ENCODE peak calls at places on chromosomes 3 and 15, in four cellular contexts. C is body of pancreas, N is HCT116, V is sigmoid colon. P is an unnamed sample.

GRCh38 chr3:190722181-190722905 is 140.2 kb downstream of the GMNC start:
- DNase-seq in C (no peak), N (no peak), V (no peak), P (no peak)

GRCh38 chr3:30659270-30660127 is 53.1 kb downstream of the TGFBR2 start:
- DNase-seq in C (no peak), N (peak; percentile 84), V (no peak), P (peak; percentile 90)

GRCh38 chr15:81296673-81297072 is 27.3 kb downstream of the STARD5 start:
- DNase-seq in C (peak; percentile 22), N (no peak), V (peak; percentile 73), P (no peak)

GRCh38 chr3:133547432-133548041 is 25.9 kb upstream of the CDV3 start:
- DNase-seq in C (peak; percentile 87), N (no peak), V (peak; percentile 68), P (peak; percentile 46)

GRCh38 chr3:183031826-183032225 is 51.5 kb upstream of the DCUN1D1 start:
- DNase-seq in C (no peak), N (no peak), V (no peak), P (no peak)

GRCh38 chr3:166248784-166249183 is 411.6 kb upstream of the BCHE start:
- DNase-seq in C (no peak), N (no peak), V (no peak), P (peak; percentile 34)

GRCh38 chr3:188772886-188773285 is 398.9 kb upstream of the TPRG1 start:
- DNase-seq in C (peak; percentile 79), N (no peak), V (no peak), P (no peak)

GRCh38 chr3:87147562-87147961 is 79.5 kb upstream of the CHMP2B start:
- DNase-seq in C (no peak), N (no peak), V (no peak), P (no peak)

GRCh38 chr3:53238051-53238850 is 17.6 kb downstream of the TKT start:
- DNase-seq in C (peak; percentile 64), N (peak; percentile 60), V (no peak), P (peak; percentile 89)

GRCh38 chr15:29835301-29835700 is 13.0 kb upstream of the TJP1 start:
- DNase-seq in C (no peak), N (no peak), V (no peak), P (no peak)

GRCh38 chr3:50961361-50961760 is 286.6 kb downstream of the DOCK3 start:
- DNase-seq in C (no peak), N (no peak), V (no peak), P (no peak)

GRCh38 chr3:16484216-16484615 is 29.3 kb downstream of the RFTN1 start:
- DNase-seq in C (peak; percentile 25), N (no peak), V (peak; percentile 85), P (no peak)

GRCh38 chr3:16481570-16481897 is 32.0 kb downstream of the RFTN1 start:
- DNase-seq in C (no peak), N (no peak), V (no peak), P (no peak)

GRCh38 chr3:16482194-16482769 is 31.2 kb downstream of the RFTN1 start:
- DNase-seq in C (no peak), N (no peak), V (no peak), P (no peak)

GRCh38 chr3:16480861-16481569 is 32.5 kb downstream of the RFTN1 start:
- DNase-seq in C (no peak), N (no peak), V (no peak), P (peak; percentile 61)

DNA sequence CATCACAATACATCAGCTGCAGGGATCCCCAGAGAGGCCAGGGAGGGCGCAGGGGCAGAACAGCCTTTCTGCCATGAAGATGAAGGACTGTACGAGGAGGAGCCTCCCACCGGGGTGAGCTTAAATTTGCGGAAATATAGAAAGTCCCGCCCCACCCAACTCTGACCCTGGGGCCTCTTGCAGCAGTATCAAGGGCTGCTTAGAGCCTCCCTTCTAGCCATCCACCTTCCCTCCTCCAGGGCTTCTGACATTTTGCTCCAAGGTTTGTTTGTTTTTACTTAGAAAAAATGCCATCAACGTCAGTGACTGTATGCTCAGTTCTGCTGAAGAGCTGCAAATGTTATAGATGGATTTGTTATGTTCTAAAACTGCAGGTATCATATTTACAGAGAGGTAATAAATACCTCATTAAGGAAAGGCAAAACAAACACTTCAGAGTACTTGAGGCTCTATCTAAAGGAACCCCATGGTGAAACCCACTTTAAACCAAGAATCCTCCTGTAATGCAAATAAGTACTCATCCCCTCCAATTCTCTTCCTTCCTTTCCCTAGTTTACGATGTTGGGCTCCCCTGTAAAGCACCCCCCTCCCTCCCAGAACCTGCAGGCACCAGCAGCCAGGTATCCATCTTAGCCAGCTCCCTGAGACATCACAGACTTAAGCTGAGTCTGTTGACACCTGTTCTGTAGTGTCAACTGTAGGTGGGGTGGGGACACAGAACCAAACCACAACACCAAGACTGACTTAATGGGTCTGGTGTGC is 30.5 kb downstream of the RFTN1 start:
- DNase-seq in C (no peak), N (no peak), V (no peak), P (no peak)
- H3K4me1 ChIP-seq in C (peaks cover 10% of the 10 kb centered on the region), N (no peaks in the 10 kb centered on the region), V (peaks cover 30% of the 10 kb centered on the region), P (peaks cover 13% of the 10 kb centered on the region)

DNA sequence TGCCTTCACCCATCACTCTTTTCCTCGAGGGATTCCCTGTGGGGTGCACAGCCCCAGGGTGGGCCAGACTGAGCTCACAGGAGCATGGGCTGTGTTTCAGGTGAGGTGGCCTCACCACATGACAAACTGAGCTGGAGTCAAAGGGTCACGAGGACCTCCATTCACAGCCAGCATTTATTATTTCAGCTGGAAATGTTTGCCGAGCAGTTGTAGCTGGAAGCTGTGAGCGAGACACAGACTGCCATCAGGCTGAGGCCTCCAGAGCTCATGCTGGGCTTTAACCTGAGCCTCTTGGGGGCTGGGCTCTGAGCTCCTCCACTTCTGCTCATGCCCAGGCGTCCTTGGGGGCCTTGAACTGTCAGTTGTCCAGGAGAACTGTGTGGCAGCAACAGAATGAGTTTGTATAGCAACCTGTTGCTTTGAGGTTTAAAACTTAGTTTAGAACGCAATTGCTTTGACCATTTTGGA is 57.5 kb downstream of the FLNB start:
- DNase-seq in C (peak; percentile 76), N (no peak), V (no peak), P (no peak)
- H3K27ac ChIP-seq in C (peak overlapping the region; percentile 5), N (no peak overlapping the region), V (peak overlapping the region; percentile 93), P (no peak overlapping the region)

DNA sequence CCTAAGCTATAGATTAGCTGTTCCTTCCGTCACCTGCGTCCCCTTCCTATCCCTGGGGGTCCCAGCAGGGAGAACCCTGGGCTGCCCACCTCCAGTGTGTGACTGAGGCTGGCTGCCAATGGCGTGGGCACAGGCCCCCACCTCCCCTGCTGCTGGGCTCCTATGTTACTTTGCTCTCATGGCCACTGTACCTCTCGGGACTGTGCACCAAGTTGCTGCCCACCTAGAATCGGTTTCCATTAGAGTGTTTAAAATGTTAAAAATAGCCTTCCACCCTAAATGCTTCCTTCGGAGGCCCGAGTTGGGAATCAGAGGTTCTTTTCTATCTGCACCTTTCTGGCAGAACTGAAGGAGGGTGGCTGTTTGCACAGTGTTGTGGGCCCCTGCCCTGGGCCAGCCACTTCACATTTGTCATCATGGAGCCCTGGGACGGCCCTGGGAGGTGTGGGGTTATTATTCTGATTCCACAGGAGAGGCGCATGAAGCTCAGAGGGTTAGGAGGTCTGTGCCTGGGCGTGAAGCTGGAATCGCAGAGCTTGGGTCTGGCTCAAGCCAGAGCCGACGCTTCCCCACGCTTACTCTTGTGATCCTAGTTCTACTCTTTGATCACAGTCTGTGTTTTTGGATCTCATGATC is 29.1 kb downstream of the IRAK2 start:
- DNase-seq in C (no peak), N (no peak), V (no peak), P (no peak)
- H3K4me1 ChIP-seq in C (peaks cover 65% of the 10 kb centered on the region), N (peaks cover 42% of the 10 kb centered on the region), V (peaks cover 69% of the 10 kb centered on the region), P (peaks cover 55% of the 10 kb centered on the region)

GRCh38 chr15:95405447-95405846 is 925.1 kb upstream of the NR2F2 start:
- DNase-seq in C (no peak), N (no peak), V (no peak), P (no peak)
- H3K27ac ChIP-seq in C (no peak overlapping the region), N (no peak overlapping the region), V (no peak overlapping the region), P (no peak overlapping the region)

GRCh38 chr3:39147374-39147709 is 6.0 kb downstream of the CSRNP1 start:
- DNase-seq in C (no peak), N (no peak), V (no peak), P (no peak)

GRCh38 chr3:39146611-39147373 is 6.6 kb downstream of the CSRNP1 start:
- DNase-seq in C (peak; percentile 67), N (peak; percentile 77), V (peak; percentile 90), P (peak; percentile 97)

GRCh38 chr3:39144748-39145380 is 8.5 kb downstream of the CSRNP1 start:
- DNase-seq in C (no peak), N (no peak), V (peak; percentile 64), P (no peak)

GRCh38 chr3:39147711-39148115 is 5.7 kb downstream of the CSRNP1 start:
- DNase-seq in C (peak; percentile 34), N (no peak), V (no peak), P (no peak)

GRCh38 chr3:39146083-39146501 is 7.3 kb downstream of the CSRNP1 start:
- DNase-seq in C (no peak), N (no peak), V (peak; percentile 76), P (peak; percentile 67)
- H3K4me1 ChIP-seq in C (peaks cover 90% of the 10 kb centered on the region), N (peaks cover 69% of the 10 kb centered on the region), V (peaks cover 75% of the 10 kb centered on the region), P (peaks cover 69% of the 10 kb centered on the region)

GRCh38 chr15:42050484-42051255 is 29.8 kb upstream of the PLA2G4E start:
- DNase-seq in C (no peak), N (no peak), V (no peak), P (no peak)
- H3K27ac ChIP-seq in C (no peak overlapping the region), N (no peak overlapping the region), V (no peak overlapping the region), P (no peak overlapping the region)

DNA sequence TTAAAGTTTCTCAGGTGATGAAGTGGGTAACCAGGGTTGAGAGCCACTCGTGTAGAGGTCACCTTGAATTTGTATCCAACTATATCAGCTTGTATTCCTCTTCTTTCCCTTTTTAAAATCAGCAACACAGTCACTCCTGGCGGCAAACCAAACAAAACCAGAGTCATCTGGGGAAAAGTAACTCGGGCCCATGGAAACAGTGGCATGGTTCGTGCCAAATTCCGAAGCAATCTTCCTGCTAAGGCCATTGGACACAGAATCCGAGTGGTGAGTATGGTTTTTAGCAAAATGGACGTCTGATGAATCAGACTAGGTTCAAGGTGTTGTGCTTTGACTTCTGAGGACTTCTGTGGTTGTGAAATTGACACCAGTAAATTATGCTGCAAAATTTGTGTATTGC is 3.9 kb downstream of the RPL35A start:
- DNase-seq in C (no peak), N (no peak), V (no peak), P (no peak)
- H3K4me1 ChIP-seq in C (peaks cover 47% of the 10 kb centered on the region), N (peaks cover 8% of the 10 kb centered on the region), V (peaks cover 53% of the 10 kb centered on the region), P (peaks cover 3% of the 10 kb centered on the region)

DNA sequence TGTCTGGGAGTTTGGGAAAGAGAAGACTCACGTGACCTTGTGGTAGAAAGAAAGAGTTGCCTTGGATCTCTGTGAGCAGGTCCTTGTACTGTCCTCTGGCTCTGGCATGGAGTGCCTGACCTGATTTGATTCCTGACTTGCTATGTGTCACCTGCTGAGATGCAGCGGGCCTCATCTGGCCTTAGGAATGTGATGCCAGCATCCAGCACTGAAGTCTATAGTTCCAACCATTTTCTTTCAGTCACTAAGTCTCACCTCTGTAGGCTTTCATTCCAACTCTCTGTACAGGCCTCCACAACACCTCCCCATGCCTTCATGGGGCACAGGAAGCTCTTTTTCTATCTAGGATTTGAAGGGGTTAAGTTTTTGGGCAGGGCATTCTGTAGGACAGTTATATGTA is 12.1 kb upstream of the OXSR1 start:
- DNase-seq in C (no peak), N (no peak), V (no peak), P (no peak)
- H3K27ac ChIP-seq in C (no peak overlapping the region), N (no peak overlapping the region), V (no peak overlapping the region), P (peak overlapping the region; percentile 77)

DNA sequence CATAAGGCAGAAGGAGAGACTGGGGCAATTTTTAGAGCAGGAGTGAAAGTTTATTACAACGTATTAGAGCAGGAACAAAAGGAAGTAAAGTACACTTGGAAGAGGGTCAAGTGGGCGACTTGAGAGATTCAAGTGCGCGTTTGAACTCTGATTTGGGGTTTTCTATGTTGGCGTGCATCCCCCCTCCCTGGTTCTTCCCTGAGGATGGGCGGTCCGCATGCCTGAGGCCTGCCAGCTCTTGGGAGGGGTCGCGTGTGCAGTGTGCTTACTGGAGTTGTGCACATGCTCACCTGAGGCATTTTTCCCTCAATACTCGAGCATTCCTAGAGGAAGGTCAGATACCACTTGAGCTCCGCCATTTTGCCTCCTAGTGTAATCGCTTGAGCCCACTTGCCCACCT is 10.4 kb upstream of the CHAC1 start:
- DNase-seq in C (no peak), N (no peak), V (no peak), P (no peak)
- H3K4me1 ChIP-seq in C (peaks cover 27% of the 10 kb centered on the region), N (peaks cover 17% of the 10 kb centered on the region), V (peaks cover 24% of the 10 kb centered on the region), P (no peaks in the 10 kb centered on the region)

P was measured in foreskin keratinocyte.